ENCODE peak calls at places on chromosomes 13 and 19, in four cellular contexts. X, R, V and C are unnamed samples.

GRCh38 chr13:24745516-24745860 is 18.5 kb upstream of the RNF17 start:
- DNase-seq in R (no peak), V (no peak), X (no peak), C (no peak)

GRCh38 chr19:8304841-8305621 is 3.1 kb downstream of the CD320 start:
- DNase-seq in V (no peak), X (no peak), R (no peak), C (no peak)

GRCh38 chr13:37747071-37747612 is 122.4 kb downstream of the TRPC4 start:
- DNase-seq in V (peak), X (peak), R (peak), C (no peak)

GRCh38 chr13:104006625-104007061 is 940.4 kb upstream of the SLC10A2 start:
- DNase-seq in R (no peak), V (no peak), X (peak), C (no peak)

GRCh38 chr13:49021953-49022352 is 46.2 kb downstream of the FNDC3A start:
- DNase-seq in V (no peak), X (peak), R (no peak), C (no peak)

GRCh38 chr13:57340878-57341277 is 173.9 kb downstream of the PRR20E start:
- DNase-seq in R (no peak), V (no peak), X (no peak), C (no peak)

GRCh38 chr13:75385708-75386083 is 96.3 kb downstream of the TBC1D4 start:
- DNase-seq in X (no peak), R (no peak), V (no peak), C (no peak)

GRCh38 chr13:52353116-52353718 is 52.8 kb downstream of the THSD1 start:
- DNase-seq in V (no peak), X (no peak), R (no peak), C (no peak)

GRCh38 chr13:52749446-52749845 is 9.8 kb upstream of the CNMD start:
- DNase-seq in V (no peak), X (no peak), R (no peak), C (no peak)

GRCh38 chr13:41610426-41610825 is 153.1 kb downstream of the RGCC start:
- DNase-seq in R (peak), X (peak), V (peak), C (no peak)

GRCh38 chr13:97566907-97567306 is 132.9 kb downstream of the RAP2A start:
- DNase-seq in X (no peak), V (no peak), R (no peak), C (no peak)

GRCh38 chr13:99151516-99151915 is 49.1 kb upstream of the UBAC2 start:
- DNase-seq in R (no peak), X (peak), V (no peak), C (no peak)

GRCh38 chr13:64675256-64675892 is 2554.8 kb downstream of the PCDH9 start:
- DNase-seq in X (peak), V (peak), R (no peak), C (no peak)

GRCh38 chr13:33633701-33634525 is 184.0 kb upstream of the RFC3 start:
- DNase-seq in V (no peak), X (peak), R (no peak), C (no peak)

GRCh38 chr13:32475403-32475802 is 47.5 kb upstream of the N4BP2L1 start:
- DNase-seq in V (no peak), R (no peak), X (no peak), C (no peak)

GRCh38 chr19:55690769-55691545 is 15.9 kb downstream of the EPN1 start:
- DNase-seq in V (no peak), R (no peak), X (no peak), C (no peak)

GRCh38 chr13:102686024-102686423 is 8.8 kb downstream of the METTL21C start:
- DNase-seq in X (no peak), V (no peak), R (no peak), C (no peak)

GRCh38 chr19:47663911-47664771 is 49.1 kb upstream of the EHD2 start:
- DNase-seq in R (no peak), V (peak), X (peak), C (no peak)

GRCh38 chr19:1287622-1288527 is 2.2 kb downstream of the EFNA2 start:
- DNase-seq in X (no peak), V (no peak), R (no peak), C (no peak)

GRCh38 chr19:33071887-33072286 is 7.2 kb upstream of the RHPN2 start:
- DNase-seq in X (peak), R (no peak), V (no peak), C (no peak)

GRCh38 chr13:108115739-108116138 is 99.6 kb downstream of the LIG4 start:
- DNase-seq in V (no peak), X (no peak), R (no peak), C (no peak)

GRCh38 chr13:72567566-72567965 is 159.9 kb downstream of the MZT1 start:
- DNase-seq in R (no peak), X (no peak), V (no peak), C (no peak)

GRCh38 chr13:85825454-85825853 is 26.2 kb upstream of the SLITRK6 start:
- DNase-seq in R (no peak), V (no peak), X (no peak), C (no peak)

GRCh38 chr13:44236370-44236769 is 137.3 kb upstream of the SERP2 start:
- DNase-seq in R (no peak), X (no peak), V (peak), C (no peak)

GRCh38 chr13:110116072-110116487 is 190.9 kb downstream of the COL4A1 start:
- DNase-seq in R (peak), V (no peak), X (peak), C (no peak)

GRCh38 chr19:32708457-32708856 is 11.1 kb upstream of the TDRD12 start:
- DNase-seq in X (peak), R (no peak), V (no peak), C (no peak)

GRCh38 chr13:20482818-20483217 is 42.8 kb downstream of the CRYL1 start:
- DNase-seq in V (no peak), X (no peak), R (no peak), C (no peak)
- H3K27ac ChIP-seq in V (no peak), X (no peak), R (no peak), C (no peak)

DNA sequence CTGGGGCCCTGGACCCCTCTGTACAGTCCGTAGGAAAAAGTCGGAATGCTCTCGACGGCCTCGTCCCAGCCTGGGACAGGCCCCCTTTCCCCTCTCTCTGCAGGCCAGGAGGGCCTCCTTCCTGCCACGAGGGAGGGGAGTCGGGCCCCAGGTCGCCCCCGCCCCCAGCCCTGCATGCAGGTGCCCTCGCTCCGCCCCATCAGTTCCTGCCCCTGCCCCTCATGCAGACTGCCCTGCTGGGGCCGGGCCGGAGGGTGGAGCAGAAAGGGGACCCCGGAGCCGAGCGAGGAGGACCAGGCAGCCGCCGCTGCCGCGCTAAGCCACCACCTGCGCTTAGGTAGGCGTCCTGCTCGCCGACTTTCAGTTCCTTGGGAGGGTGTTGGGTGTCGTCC is 7.3 kb downstream of the LYL1 start:
- DNase-seq in R (no peak), X (no peak), V (no peak), C (no peak)
- H3K27ac ChIP-seq in R (no peak), X (no peak), V (no peak), C (no peak)

GRCh38 chr13:46295531-46296464 is 84.1 kb downstream of the LRRC63 start:
- DNase-seq in X (peak), R (peak), V (peak), C (no peak)
- H3K27ac ChIP-seq in X (peak), R (peak), V (peak), C (no peak)

GRCh38 chr19:53160350-53160749 is 1.5 kb upstream of the ZNF347 start:
- DNase-seq in V (no peak), R (no peak), X (no peak), C (no peak)

GRCh38 chr19:53156888-53157287 is 2.0 kb downstream of the ZNF347 start:
- DNase-seq in X (no peak), R (no peak), V (no peak), C (no peak)

GRCh38 chr19:53158119-53158656 is 665 bp downstream of the ZNF347 start:
- DNase-seq in R (peak), X (peak), V (no peak), C (no peak)

GRCh38 chr19:53161123-53161522 is 2.3 kb upstream of the ZNF347 start:
- DNase-seq in R (no peak), X (no peak), V (no peak), C (no peak)

DNA sequence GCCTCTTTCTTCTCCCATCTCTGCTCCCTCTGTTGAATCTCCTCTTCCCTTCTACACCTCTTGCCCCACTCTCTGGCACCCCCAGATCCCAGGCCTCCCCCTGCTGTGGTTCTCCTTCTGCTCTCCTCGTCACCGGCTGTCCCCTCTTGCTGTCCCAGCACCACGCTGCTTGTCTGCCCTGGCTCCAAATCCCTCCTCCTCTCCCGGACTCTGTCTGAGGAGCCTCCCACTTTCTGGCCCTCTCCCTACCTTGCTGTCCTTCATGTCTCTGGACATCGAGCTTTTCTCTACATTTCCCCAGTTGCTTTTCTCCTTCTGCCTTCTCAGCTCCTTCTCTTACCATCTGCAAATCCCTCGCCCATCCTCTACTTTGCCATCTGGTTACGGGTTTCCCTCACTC is 1.3 kb downstream of the ZNF347 start:
- DNase-seq in V (no peak), R (no peak), X (peak), C (no peak)
- H3K27ac ChIP-seq in V (no peak), R (no peak), X (no peak), C (no peak)

GRCh38 chr19:39780894-39781293 is 2.2 kb downstream of the LEUTX start:
- DNase-seq in R (no peak), V (no peak), X (no peak), C (no peak)

GRCh38 chr19:39778763-39779162 is at the start of gene LEUTX:
- DNase-seq in X (no peak), R (no peak), V (no peak), C (no peak)
- H3K27ac ChIP-seq in X (no peak), R (no peak), V (no peak), C (no peak)

GRCh38 chr13:58804832-58805231 is 1173.3 kb downstream of the PCDH17 start:
- DNase-seq in R (peak), V (no peak), X (no peak), C (no peak)
- H3K27ac ChIP-seq in R (no peak), V (no peak), X (no peak), C (no peak)

DNA sequence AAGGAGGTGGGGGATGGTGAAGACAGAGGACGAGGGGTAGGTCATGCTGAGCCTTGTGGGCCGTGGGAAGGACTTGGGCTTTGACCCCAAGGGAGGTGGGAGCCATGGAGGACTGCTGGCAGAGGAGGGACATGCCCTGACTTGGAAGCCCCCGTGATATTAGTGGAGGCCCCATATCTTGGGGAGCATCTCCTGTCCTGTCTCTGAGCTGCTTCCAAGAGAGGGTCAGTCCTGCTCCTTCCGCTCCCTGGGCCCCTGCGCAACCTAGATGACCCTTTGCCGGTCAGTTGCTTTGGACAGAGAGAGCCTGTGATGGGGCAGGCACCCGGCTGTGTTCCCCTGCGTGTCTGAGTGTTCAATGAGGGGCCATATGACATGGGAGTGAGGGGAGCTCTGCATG is 5.2 kb downstream of the TLE6 start:
- DNase-seq in R (no peak), X (no peak), V (no peak), C (no peak)
- H3K27ac ChIP-seq in R (peak), X (no peak), V (no peak), C (no peak)

GRCh38 chr13:100645382-100645781 is 29.2 kb downstream of the TMTC4 start:
- DNase-seq in R (no peak), V (no peak), X (no peak), C (no peak)

GRCh38 chr13:100644328-100644727 is 30.3 kb downstream of the TMTC4 start:
- DNase-seq in R (no peak), X (no peak), V (peak), C (no peak)

GRCh38 chr13:100648354-100648753 is 26.2 kb downstream of the TMTC4 start:
- DNase-seq in X (no peak), V (no peak), R (peak), C (no peak)

GRCh38 chr13:100646030-100646673 is 28.4 kb downstream of the TMTC4 start:
- DNase-seq in V (no peak), R (peak), X (peak), C (no peak)

GRCh38 chr13:100646871-100647270 is 27.7 kb downstream of the TMTC4 start:
- DNase-seq in R (no peak), V (no peak), X (no peak), C (no peak)
- H3K27ac ChIP-seq in R (no peak), V (no peak), X (no peak), C (no peak)

GRCh38 chr19:34774857-34775256 is 1.8 kb upstream of the ZNF599 start:
- DNase-seq in X (no peak), V (no peak), R (no peak), C (no peak)

GRCh38 chr19:34778342-34778741 is 5.3 kb upstream of the ZNF599 start:
- DNase-seq in R (no peak), V (no peak), X (no peak), C (no peak)

GRCh38 chr19:34773555-34773864 is 495 bp upstream of the ZNF599 start:
- DNase-seq in X (no peak), V (no peak), R (no peak), C (no peak)

GRCh38 chr19:34767967-34768366 is 5.0 kb downstream of the ZNF599 start:
- DNase-seq in X (no peak), R (no peak), V (no peak), C (no peak)

DNA sequence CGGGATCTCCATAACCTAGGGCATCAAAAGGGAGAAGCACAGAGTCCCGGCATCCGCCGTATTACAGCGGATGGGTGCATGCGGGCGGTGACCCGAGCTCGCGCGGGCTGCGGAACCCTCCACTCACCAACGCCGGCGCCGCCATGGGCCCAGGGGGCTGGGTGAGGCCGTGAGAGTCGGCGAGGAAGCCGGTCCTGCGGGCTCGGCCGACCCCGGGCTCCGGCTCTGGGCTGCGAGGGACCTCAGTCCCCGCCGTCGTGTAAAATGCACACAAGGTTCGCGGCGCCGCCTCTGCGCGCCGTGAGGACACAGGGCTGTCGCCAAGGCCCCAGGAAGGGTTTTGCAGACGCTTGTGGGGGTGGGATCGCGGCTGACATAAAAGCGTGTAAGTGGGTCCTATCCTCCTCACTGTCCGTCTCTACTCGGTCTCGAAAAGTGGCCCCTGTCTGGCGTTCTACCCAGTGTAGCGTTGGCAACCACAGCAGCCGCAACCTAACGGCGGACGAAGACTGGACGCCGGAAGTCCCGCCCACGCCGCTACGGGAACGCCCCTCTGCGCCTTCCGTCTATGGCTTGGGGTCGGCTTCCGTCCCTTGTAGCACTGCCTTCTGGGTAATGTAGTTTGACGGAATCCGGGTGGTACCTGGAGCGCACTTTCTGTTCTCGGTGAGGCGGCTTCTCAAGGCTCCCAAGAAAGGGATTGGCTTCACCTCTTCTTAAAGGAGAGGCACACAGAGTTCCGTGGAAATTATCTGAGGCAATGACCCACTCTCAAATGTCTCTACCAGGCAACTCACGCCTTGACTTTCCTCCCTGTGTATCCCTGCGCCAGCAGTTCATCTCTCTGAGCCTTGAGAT is at the start of gene ZNF599:
- DNase-seq in V (peak), X (no peak), R (peak), C (peak)
- H3K27ac ChIP-seq in V (peak), X (no peak), R (peak), C (no peak)